ENCODE peak calls at places on chromosomes 1 and 21, in four cellular contexts. B is gastrocnemius medialis, A is HepG2, V is Right ventricle myocardium superior. W is an unnamed sample.

GRCh38 chr1:93186667-93187066 is 6.1 kb downstream of the CCDC18 start:
- ATAC-seq in B (no peak), A (no peak), V (no peak), W (peak; percentile 50)

GRCh38 chr1:58997060-58997411 is 213.2 kb upstream of the JUN start:
- ATAC-seq in B (no peak), A (no peak), V (no peak), W (no peak)

GRCh38 chr1:154442006-154442740 is 37.0 kb downstream of the IL6R start:
- ATAC-seq in B (no peak), A (peak; percentile 85), V (peak; percentile 32), W (no peak)

GRCh38 chr1:181733486-181733885 is 250.2 kb downstream of the CACNA1E start:
- ATAC-seq in B (no peak), A (no peak), V (no peak), W (peak; percentile 13)

GRCh38 chr1:32111789-32112188 is 3.9 kb downstream of the KPNA6 start:
- ATAC-seq in B (no peak), A (no peak), V (peak; percentile 30), W (no peak)

GRCh38 chr21:15682182-15682895 is 47.4 kb upstream of the USP25 start:
- ATAC-seq in B (no peak), A (peak; percentile 74), V (peak; percentile 43), W (no peak)

GRCh38 chr1:224684920-224685547 is 68.9 kb downstream of the CNIH3 start:
- ATAC-seq in B (no peak), A (no peak), V (no peak), W (no peak)

GRCh38 chr1:212560933-212561460 is 47.6 kb upstream of the ATF3 start:
- ATAC-seq in B (no peak), A (no peak), V (no peak), W (no peak)

GRCh38 chr1:222043444-222044292 is 301.8 kb upstream of the DUSP10 start:
- ATAC-seq in B (peak; percentile 22), A (no peak), V (peak; percentile 77), W (no peak)

GRCh38 chr1:100077525-100077924 is 55.2 kb downstream of the SASS6 start:
- ATAC-seq in B (no peak), A (no peak), V (no peak), W (no peak)

GRCh38 chr1:21891081-21891480 is 46.0 kb downstream of the HSPG2 start:
- ATAC-seq in B (no peak), A (no peak), V (no peak), W (no peak)

GRCh38 chr1:206430031-206430983 is 40.0 kb upstream of the IKBKE start:
- ATAC-seq in B (peak; percentile 39), A (no peak), V (peak; percentile 39), W (peak; percentile 48)

GRCh38 chr1:33008051-33008914 is 28.4 kb downstream of the AK2 start:
- ATAC-seq in B (peak; percentile 50), A (no peak), V (peak; percentile 9), W (no peak)

GRCh38 chr1:19029191-19030085 is 73.0 kb upstream of the IFFO2 start:
- ATAC-seq in B (no peak), A (peak; percentile 87), V (no peak), W (no peak)

GRCh38 chr1:156549831-156550230 is 22.5 kb downstream of the IQGAP3 start:
- ATAC-seq in B (no peak), A (no peak), V (no peak), W (no peak)

GRCh38 chr21:33241846-33242245 is 12.1 kb downstream of the IFNAR2 start:
- ATAC-seq in B (no peak), A (no peak), V (no peak), W (no peak)

GRCh38 chr1:1123581-1124507 is 8.0 kb upstream of the C1orf159 start:
- ATAC-seq in B (no peak), A (no peak), V (no peak), W (no peak)

GRCh38 chr1:21940492-21940891 is 3.4 kb upstream of the HSPG2 start:
- ATAC-seq in B (no peak), A (no peak), V (no peak), W (no peak)

GRCh38 chr1:226640737-226641136 is 92.2 kb downstream of the STUM start:
- ATAC-seq in B (no peak), A (no peak), V (no peak), W (no peak)

GRCh38 chr21:35390013-35390776 is 341.1 kb upstream of the RUNX1 start:
- ATAC-seq in B (peak; percentile 69), A (no peak), V (no peak), W (no peak)

GRCh38 chr1:198620951-198621824 is 17.7 kb upstream of the PTPRC start:
- ATAC-seq in B (no peak), A (peak; percentile 54), V (peak; percentile 51), W (peak; percentile 91)

GRCh38 chr1:55831759-55832158 is 616.6 kb upstream of the USP24 start:
- ATAC-seq in B (no peak), A (no peak), V (no peak), W (no peak)

GRCh38 chr1:154191990-154192450 is at the start of gene TPM3:
- ATAC-seq in B (peak; percentile 62), A (no peak), V (no peak), W (no peak)

GRCh38 chr1:33015216-33015615 is 21.5 kb downstream of the AK2 start:
- ATAC-seq in B (peak; percentile 29), A (no peak), V (no peak), W (no peak)

GRCh38 chr21:41919666-41920398 is 34.0 kb downstream of the C2CD2 start:
- ATAC-seq in B (no peak), A (no peak), V (no peak), W (no peak)

GRCh38 chr1:32684167-32684811 is 18.3 kb downstream of the SYNC start:
- ATAC-seq in B (peak; percentile 47), A (no peak), V (peak; percentile 61), W (no peak)

GRCh38 chr1:1893997-1894353 is 3.1 kb upstream of the GNB1 start:
- ATAC-seq in B (no peak), A (peak; percentile 22), V (no peak), W (no peak)

GRCh38 chr21:14533555-14534400 is 12.3 kb downstream of the SAMSN1 start:
- ATAC-seq in B (peak; percentile 24), A (no peak), V (no peak), W (peak; percentile 91)

W was measured in stimulated activated memory B cell treated with anti-CD40 and anti-IgM and Interleukin-4, amounts not matched to agents 10 μg/mL and 1 μg/mL and 100 μg/mL, for 72 hours.